ENCODE peak calls at places on chromosome 10, in nine cellular contexts. Z, L, Q, M, H, O, N, K and Y are unnamed samples. For H3K9me3, the result is how much of the 10 kb centered on the place peaks cover.

GRCh38 chr10:104842704-104843103 is 201.6 kb downstream of the SORCS3 start:
- DNase-seq in N (no peak), H (no peak), L (no peak), M (no peak), K (no peak), Z (no peak), Q (no peak), O (no peak), Y (no peak)

GRCh38 chr10:110107430-110107829 is 99.6 kb downstream of the ADD3 start:
- DNase-seq in Z (no peak), Q (no peak), O (no peak), K (no peak), H (no peak), M (no peak), N (no peak), L (no peak), Y (no peak)

GRCh38 chr10:12484945-12485805 is 135.8 kb downstream of the CAMK1D start:
- DNase-seq in L (peak), Q (peak), O (no peak), M (no peak), N (peak), H (peak), Z (peak), K (no peak), Y (no peak)

GRCh38 chr10:104706886-104707285 is 65.8 kb downstream of the SORCS3 start:
- DNase-seq in H (no peak), Q (no peak), O (no peak), N (no peak), L (no peak), M (no peak), K (no peak), Z (no peak), Y (no peak)

GRCh38 chr10:89279449-89279869 is 22.4 kb upstream of the IFIT2 start:
- DNase-seq in L (peak), N (no peak), Z (no peak), H (no peak), O (no peak), M (no peak), K (no peak), Q (no peak), Y (no peak)

GRCh38 chr10:102696736-102697135 is 17.5 kb downstream of the ARL3 start:
- DNase-seq in L (no peak), Q (no peak), K (no peak), M (no peak), O (no peak), H (no peak), Z (no peak), N (no peak), Y (no peak)

GRCh38 chr10:91596821-91597396 is 36.0 kb downstream of the PPP1R3C start:
- DNase-seq in Z (no peak), O (no peak), H (no peak), M (no peak), Q (no peak), L (no peak), N (no peak), K (no peak), Y (no peak)

GRCh38 chr10:63935705-63936104 is 414.5 kb downstream of the REEP3 start:
- DNase-seq in H (no peak), L (no peak), N (no peak), O (no peak), M (no peak), K (peak), Q (no peak), Z (no peak), Y (no peak)

GRCh38 chr10:97327348-97328294 is 6.9 kb downstream of the FRAT2 start:
- DNase-seq in M (no peak), L (peak), K (no peak), O (no peak), N (peak), Q (no peak), H (no peak), Z (no peak), Y (peak)

GRCh38 chr10:48450233-48450810 is 143.8 kb downstream of the MAPK8 start:
- DNase-seq in N (no peak), M (no peak), Z (no peak), L (no peak), H (peak), K (no peak), Q (no peak), O (no peak), Y (no peak)

GRCh38 chr10:69968830-69969229 is 83.8 kb upstream of the MACROH2A2 start:
- DNase-seq in O (no peak), H (no peak), L (no peak), N (no peak), K (no peak), Z (no peak), M (no peak), Q (peak), Y (no peak)

GRCh38 chr10:131997366-131998049 is 15.8 kb upstream of the BNIP3 start:
- DNase-seq in H (peak), Q (peak), K (peak), Z (no peak), M (peak), O (peak), N (peak), L (peak), Y (peak)

GRCh38 chr10:88471909-88472308 is 111.2 kb downstream of the RNLS start:
- DNase-seq in H (no peak), L (no peak), M (no peak), Q (no peak), O (no peak), Z (no peak), N (no peak), K (no peak), Y (no peak)

GRCh38 chr10:29377333-29377961 is 88.6 kb downstream of the LYZL1 start:
- DNase-seq in N (no peak), Q (peak), Z (no peak), L (no peak), M (no peak), O (peak), K (peak), H (no peak), Y (no peak)

GRCh38 chr10:27344568-27345454 is 104.2 kb upstream of the ACBD5 start:
- DNase-seq in Z (no peak), H (no peak), M (no peak), L (no peak), Q (no peak), K (no peak), N (no peak), O (no peak), Y (no peak)

GRCh38 chr10:90834326-90834725 is 23.5 kb downstream of the HTR7 start:
- DNase-seq in L (no peak), Q (no peak), N (no peak), O (no peak), Z (no peak), K (no peak), M (no peak), H (no peak), Y (no peak)

GRCh38 chr10:71011141-71011540 is 122.8 kb upstream of the PCBD1 start:
- DNase-seq in Z (no peak), H (no peak), N (no peak), O (no peak), M (no peak), K (no peak), L (no peak), Q (no peak), Y (no peak)

GRCh38 chr10:48215148-48215982 is 59.1 kb downstream of the FRMPD2 start:
- DNase-seq in O (no peak), M (no peak), Z (no peak), L (peak), N (peak), K (peak), H (peak), Q (peak), Y (peak)

GRCh38 chr10:22251751-22252285 is 34.0 kb upstream of the EBLN1 start:
- DNase-seq in H (peak), N (peak), Q (peak), M (peak), Z (peak), O (no peak), L (no peak), K (peak), Y (peak)

GRCh38 chr10:13327516-13327915 is 20.6 kb downstream of the SEPHS1 start:
- DNase-seq in K (no peak), L (no peak), H (no peak), Z (no peak), Q (no peak), N (no peak), O (no peak), M (no peak), Y (no peak)

GRCh38 chr10:123967626-123968243 is 76.1 kb upstream of the CPXM2 start:
- DNase-seq in Q (peak), O (no peak), Z (peak), L (peak), N (peak), K (peak), M (peak), H (peak), Y (peak)

GRCh38 chr10:33179056-33179455 is 155.4 kb downstream of the NRP1 start:
- DNase-seq in O (no peak), Q (no peak), H (no peak), L (no peak), M (no peak), Z (no peak), K (peak), N (no peak), Y (no peak)

GRCh38 chr10:7260412-7260900 is 150.4 kb downstream of the SFMBT2 start:
- DNase-seq in N (peak), L (peak), K (peak), Q (peak), M (peak), Z (no peak), O (peak), H (no peak), Y (peak)

GRCh38 chr10:62619409-62619730 is 185.2 kb upstream of the ADO start:
- DNase-seq in H (no peak), Z (no peak), O (no peak), L (no peak), M (no peak), Q (no peak), K (no peak), N (no peak), Y (no peak)

GRCh38 chr10:43871004-43871439 is 222.3 kb upstream of the ZNF32 start:
- DNase-seq in Q (no peak), K (no peak), L (no peak), O (no peak), Z (no peak), H (no peak), N (no peak), M (peak), Y (no peak)

GRCh38 chr10:95353123-95353522 is 62.3 kb upstream of the PDLIM1 start:
- DNase-seq in H (no peak), N (no peak), Z (no peak), Q (no peak), O (no peak), M (no peak), K (no peak), L (no peak), Y (no peak)

GRCh38 chr10:5555031-5555510 is 30.3 kb downstream of the CALML3 start:
- DNase-seq in K (no peak), H (peak), Q (no peak), O (no peak), M (no peak), Z (no peak), L (no peak), N (no peak), Y (no peak)

GRCh38 chr10:44300666-44301649 is 83.9 kb downstream of the CXCL12 start:
- DNase-seq in K (no peak), H (peak), M (peak), Q (no peak), N (no peak), Z (no peak), L (peak), O (peak), Y (no peak)

GRCh38 chr10:78896169-78896931 is 172.4 kb upstream of the ZMIZ1 start:
- DNase-seq in Z (no peak), L (no peak), M (no peak), O (no peak), K (no peak), Q (no peak), N (no peak), H (no peak), Y (no peak)

GRCh38 chr10:80444646-80445319 is 9.3 kb upstream of the TSPAN14 start:
- DNase-seq in N (peak), K (peak), L (peak), M (peak), H (peak), O (no peak), Q (peak), Z (peak), Y (peak)

GRCh38 chr10:132471125-132471451 is 66.5 kb upstream of the INPP5A start:
- DNase-seq in O (no peak), N (no peak), K (no peak), Q (no peak), Z (no peak), L (no peak), H (peak), M (no peak), Y (no peak)

GRCh38 chr10:127990846-127991542 is 84.1 kb downstream of the PTPRE start:
- DNase-seq in O (no peak), M (no peak), L (no peak), Q (no peak), K (no peak), Z (no peak), H (no peak), N (no peak), Y (peak)

GRCh38 chr10:93287775-93288174 is 194.4 kb downstream of the MYOF start:
- DNase-seq in Q (no peak), O (no peak), H (no peak), L (no peak), N (no peak), M (no peak), K (no peak), Z (no peak), Y (no peak)

GRCh38 chr10:113953505-113954272 is 90.0 kb upstream of the ADRB1 start:
- DNase-seq in N (no peak), L (no peak), H (no peak), K (no peak), Z (no peak), Q (no peak), O (no peak), M (no peak), Y (no peak)
- H3K9me3 ChIP-seq in N (under half), L (under half), H (under half), K (under half), Z (under half), Q (under half), O (under half), M (under half), Y (under half)

GRCh38 chr10:82625497-82626151 is 750.6 kb downstream of the NRG3 start:
- DNase-seq in Q (no peak), L (no peak), H (no peak), K (no peak), O (no peak), M (no peak), Z (no peak), N (no peak), Y (no peak)
- H3K9me3 ChIP-seq in Q (under half), L (under half), H (under half), K (under half), O (under half), M (under half), Z (under half), N (under half), Y (under half)

DNA sequence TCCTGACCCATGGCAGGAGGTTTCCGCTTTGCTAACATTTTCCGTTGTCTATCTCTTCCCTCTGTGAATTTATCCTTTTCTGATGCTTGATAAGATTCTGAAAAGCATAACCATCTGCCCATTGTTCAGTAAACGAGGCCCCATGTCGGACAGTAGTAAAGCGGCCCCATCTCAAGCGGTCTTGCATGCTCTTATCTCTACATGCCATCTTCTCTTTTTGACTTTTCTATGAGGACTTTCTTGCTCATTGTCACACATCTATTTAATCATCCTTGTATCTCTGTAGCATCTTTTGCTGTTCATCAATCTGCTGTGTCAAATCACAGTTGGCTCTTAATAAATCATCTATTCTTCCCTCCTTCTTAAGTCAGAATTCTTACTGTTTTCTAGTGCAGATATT is 37.6 kb downstream of the ZNF248 start:
- DNase-seq in H (no peak), Z (no peak), Q (no peak), O (no peak), L (no peak), K (no peak), N (no peak), M (no peak), Y (no peak)
- H3K9me3 ChIP-seq in H (under half), Z (half or more), Q (under half), O (under half), L (under half), K (under half), N (under half), M (under half), Y (under half)

GRCh38 chr10:130484912-130485180 is 348.7 kb downstream of the GLRX3 start:
- DNase-seq in K (no peak), N (no peak), H (no peak), O (no peak), M (no peak), Z (no peak), L (no peak), Q (no peak), Y (no peak)
- H3K9me3 ChIP-seq in K (under half), N (under half), H (under half), O (half or more), M (under half), Z (under half), L (under half), Q (under half), Y (under half)

GRCh38 chr10:42419789-42420188 is 218.6 kb downstream of the ZNF33B start:
- DNase-seq in K (no peak), Z (no peak), Q (no peak), H (no peak), O (no peak), N (no peak), M (no peak), L (no peak), Y (no peak)

GRCh38 chr10:42421812-42422211 is 216.6 kb downstream of the ZNF33B start:
- DNase-seq in H (no peak), O (no peak), L (no peak), N (no peak), M (no peak), Q (no peak), Z (no peak), K (no peak), Y (no peak)

GRCh38 chr10:42428534-42428933 is 209.8 kb downstream of the ZNF33B start:
- DNase-seq in O (no peak), H (no peak), Q (no peak), L (no peak), N (no peak), K (no peak), M (no peak), Z (no peak), Y (no peak)

DNA sequence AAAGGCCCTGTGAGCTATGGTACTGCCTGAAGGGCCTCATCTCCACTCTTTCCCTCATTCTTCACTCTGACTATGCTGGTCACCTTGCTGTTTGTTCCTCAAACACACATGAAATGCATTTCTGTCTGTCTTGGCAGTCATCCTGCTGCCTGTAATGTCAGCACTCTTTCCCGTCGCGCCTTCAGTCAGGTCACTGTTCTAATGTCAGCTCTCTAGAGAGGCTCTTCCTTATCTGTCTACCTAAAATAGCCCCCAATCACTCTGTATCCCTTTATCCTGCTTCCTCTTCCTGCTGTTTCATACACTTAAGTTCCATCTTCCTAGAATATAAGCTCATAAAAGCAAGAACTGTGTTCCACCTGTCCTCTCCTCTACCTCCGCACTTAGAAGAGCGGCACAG is 215.5 kb downstream of the ZNF33B start:
- DNase-seq in H (no peak), K (no peak), Z (no peak), L (no peak), M (no peak), O (no peak), Q (no peak), N (no peak), Y (no peak)
- H3K9me3 ChIP-seq in H (under half), K (under half), Z (under half), L (under half), M (under half), O (under half), Q (under half), N (under half), Y (under half)

GRCh38 chr10:113477451-113477850 is 75.4 kb upstream of the HABP2 start:
- DNase-seq in K (no peak), L (no peak), M (no peak), H (no peak), N (no peak), O (no peak), Z (no peak), Q (no peak), Y (no peak)

GRCh38 chr10:113480081-113480360 is 72.8 kb upstream of the HABP2 start:
- DNase-seq in M (no peak), Q (no peak), L (no peak), N (no peak), Z (no peak), O (no peak), H (no peak), K (no peak), Y (no peak)

GRCh38 chr10:113479346-113480080 is 73.3 kb upstream of the HABP2 start:
- DNase-seq in N (no peak), H (no peak), Q (no peak), M (no peak), O (no peak), Z (no peak), K (no peak), L (no peak), Y (no peak)

GRCh38 chr10:113484487-113484886 is 68.4 kb upstream of the HABP2 start:
- DNase-seq in N (no peak), H (no peak), Z (no peak), Q (no peak), K (no peak), M (no peak), L (no peak), O (no peak), Y (no peak)

GRCh38 chr10:113480828-113481502 is 71.9 kb upstream of the HABP2 start:
- DNase-seq in H (no peak), O (no peak), L (peak), N (no peak), Z (no peak), Q (no peak), K (no peak), M (no peak), Y (no peak)
- H3K9me3 ChIP-seq in H (under half), O (under half), L (under half), N (under half), Z (under half), Q (under half), K (under half), M (under half), Y (under half)

GRCh38 chr10:37448161-37448560 is 322.8 kb downstream of the ANKRD30A start:
- DNase-seq in M (no peak), Z (no peak), O (no peak), K (no peak), H (no peak), N (no peak), L (no peak), Q (no peak), Y (no peak)

DNA sequence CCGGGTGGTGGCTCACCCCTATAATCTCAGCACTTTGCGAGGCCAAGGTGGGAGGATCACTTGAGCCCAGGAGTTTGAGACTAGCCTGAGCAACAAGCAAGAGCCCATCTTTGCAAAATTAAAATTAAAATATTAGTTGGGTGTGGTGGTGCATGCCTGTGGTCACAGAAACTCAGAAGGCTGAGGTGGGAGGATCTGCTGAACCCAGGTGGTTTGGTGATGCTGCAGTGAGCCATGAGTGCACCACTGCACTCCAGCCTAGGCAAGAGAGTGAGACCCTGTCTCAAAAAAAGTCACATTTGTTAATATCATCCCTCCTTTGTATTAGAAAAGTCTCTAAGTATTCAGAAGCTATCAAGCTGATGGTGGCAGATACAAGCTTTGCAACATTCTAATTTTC is 317.5 kb downstream of the ANKRD30A start:
- DNase-seq in L (no peak), K (no peak), Z (no peak), M (no peak), O (no peak), N (no peak), Q (no peak), H (no peak), Y (no peak)
- H3K9me3 ChIP-seq in L (under half), K (under half), Z (under half), M (under half), O (under half), N (under half), Q (under half), H (under half), Y (under half)

GRCh38 chr10:36946598-36946997 is 178.8 kb upstream of the ANKRD30A start:
- DNase-seq in N (no peak), K (no peak), Q (no peak), Z (no peak), L (no peak), O (no peak), H (no peak), M (no peak), Y (no peak)

GRCh38 chr10:36943534-36943933 is 181.9 kb upstream of the ANKRD30A start:
- DNase-seq in L (no peak), Q (no peak), O (no peak), M (no peak), K (no peak), N (no peak), Z (no peak), H (no peak), Y (no peak)

DNA sequence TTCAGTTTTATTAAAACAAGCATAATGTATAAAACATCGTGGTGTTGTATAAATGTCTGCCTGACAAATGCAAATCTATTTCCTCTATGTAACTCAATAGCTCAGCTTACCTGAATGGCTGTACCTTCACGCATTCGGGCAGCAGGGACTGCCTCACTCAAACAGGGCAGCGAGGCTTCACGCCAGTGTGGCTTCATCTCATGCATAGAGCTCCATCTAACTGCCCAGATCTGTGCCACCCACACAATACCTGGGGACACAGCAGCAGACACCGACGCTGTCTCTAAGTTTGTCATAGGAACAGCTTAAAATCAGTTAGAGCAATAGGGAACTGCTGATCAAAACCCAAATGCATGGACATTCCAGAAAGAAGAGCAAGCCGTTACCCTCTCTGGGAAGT is 182.8 kb upstream of the ANKRD30A start:
- DNase-seq in O (no peak), L (no peak), N (no peak), M (no peak), K (no peak), Q (no peak), H (no peak), Z (no peak), Y (no peak)
- H3K9me3 ChIP-seq in O (under half), L (under half), N (under half), M (under half), K (under half), Q (under half), H (under half), Z (under half), Y (under half)